ENCODE peak calls at places on chromosomes 7 and 10, in six cellular contexts. C, B, S, A, G and X are unnamed samples.

GRCh38 chr7:73737491-73738219 is 947 bp downstream of the ABHD11 start:
- DNase-seq in C (no peak), B (no peak), S (no peak), A (no peak), G (no peak), X (no peak)

GRCh38 chr10:82813856-82814255 is 938.9 kb downstream of the NRG3 start:
- DNase-seq in C (no peak), B (no peak), S (no peak), A (peak; percentile 30), G (peak; percentile 55), X (no peak)

GRCh38 chr7:69837387-69838068 is 239.3 kb downstream of the AUTS2 start:
- DNase-seq in C (no peak), B (no peak), S (no peak), A (peak; percentile 99), G (peak; percentile 41), X (no peak)

GRCh38 chr10:13016886-13017285 is 15.4 kb upstream of the CCDC3 start:
- DNase-seq in C (no peak), B (no peak), S (no peak), A (no peak), G (no peak), X (no peak)

GRCh38 chr7:138527746-138528223 is 67.7 kb downstream of the TRIM24 start:
- DNase-seq in C (no peak), B (no peak), S (no peak), A (no peak), G (peak; percentile 2), X (no peak)

GRCh38 chr10:62072901-62073300 is 171.4 kb downstream of the ARID5B start:
- DNase-seq in C (no peak), B (no peak), S (no peak), A (no peak), G (no peak), X (no peak)

GRCh38 chr7:106957766-106958165 is 86.7 kb upstream of the PRKAR2B start:
- DNase-seq in C (no peak), B (no peak), S (no peak), A (peak; percentile 50), G (no peak), X (peak; percentile 33)

GRCh38 chr10:125084191-125085186 is 75.9 kb downstream of the CTBP2 start:
- DNase-seq in C (peak; percentile 81), B (no peak), S (peak; percentile 65), A (no peak), G (peak; percentile 93), X (peak; percentile 58)